ENCODE peak calls at places on chromosomes 3 and 15, in four cellular contexts. One of them, this sample, is unnamed.

GRCh38 chr3:123919353-123919752 is 35.2 kb upstream of the MYLK start:
- DNase-seq in IMR-90: no peak
- DNase-seq in testis: no peak
- DNase-seq in endothelial cell of umbilical vein: no peak
- DNase-seq in this sample: no peak

GRCh38 chr15:99692825-99693224 is 40.4 kb downstream of the LYSMD4 start:
- DNase-seq in IMR-90: no peak
- DNase-seq in testis: no peak
- DNase-seq in endothelial cell of umbilical vein: no peak
- DNase-seq in this sample: no peak

GRCh38 chr15:85100186-85100937 is 118.7 kb downstream of the PDE8A start:
- DNase-seq in IMR-90: peak; percentile 8
- DNase-seq in endothelial cell of umbilical vein: no peak
- DNase-seq in testis: no peak
- DNase-seq in this sample: no peak

GRCh38 chr15:70227122-70227521 is 129.4 kb upstream of the TLE3 start:
- DNase-seq in IMR-90: no peak
- DNase-seq in testis: no peak
- DNase-seq in endothelial cell of umbilical vein: no peak
- DNase-seq in this sample: no peak

GRCh38 chr3:32175607-32176197 is 62.8 kb upstream of the CMTM8 start:
- DNase-seq in testis: peak; percentile 71
- DNase-seq in endothelial cell of umbilical vein: peak; percentile 67
- DNase-seq in IMR-90: peak; percentile 55
- DNase-seq in this sample: peak; percentile 43

GRCh38 chr3:56837196-56837955 is 35.6 kb upstream of the ARHGEF3 start:
- DNase-seq in IMR-90: no peak
- DNase-seq in testis: no peak
- DNase-seq in endothelial cell of umbilical vein: no peak
- DNase-seq in this sample: no peak

GRCh38 chr3:61634678-61635077 is 73.3 kb downstream of the PTPRG start:
- DNase-seq in testis: no peak
- DNase-seq in endothelial cell of umbilical vein: no peak
- DNase-seq in IMR-90: peak; percentile 36
- DNase-seq in this sample: no peak

GRCh38 chr3:152688313-152688712 is 146.6 kb upstream of the P2RY1 start:
- DNase-seq in testis: no peak
- DNase-seq in endothelial cell of umbilical vein: no peak
- DNase-seq in IMR-90: no peak
- DNase-seq in this sample: no peak

GRCh38 chr3:38232701-38233100 is 32.9 kb upstream of the SLC22A13 start:
- DNase-seq in IMR-90: no peak
- DNase-seq in endothelial cell of umbilical vein: no peak
- DNase-seq in testis: no peak
- DNase-seq in this sample: no peak

GRCh38 chr15:90710436-90710835 is 6.7 kb upstream of the BLM start:
- DNase-seq in endothelial cell of umbilical vein: no peak
- DNase-seq in testis: no peak
- DNase-seq in IMR-90: no peak
- DNase-seq in this sample: no peak

GRCh38 chr3:114086356-114086755 is 29.8 kb downstream of the QTRT2 start:
- DNase-seq in IMR-90: no peak
- DNase-seq in endothelial cell of umbilical vein: no peak
- DNase-seq in testis: no peak
- DNase-seq in this sample: no peak

GRCh38 chr3:185646382-185647133 is 60.5 kb downstream of the SENP2 start:
- DNase-seq in IMR-90: no peak
- DNase-seq in testis: no peak
- DNase-seq in endothelial cell of umbilical vein: no peak
- DNase-seq in this sample: no peak

GRCh38 chr15:73127302-73127936 is 75.2 kb downstream of the NEO1 start:
- DNase-seq in IMR-90: peak; percentile 30
- DNase-seq in endothelial cell of umbilical vein: peak; percentile 26
- DNase-seq in testis: peak; percentile 20
- DNase-seq in this sample: no peak

GRCh38 chr15:100771745-100772144 is 107.9 kb upstream of the ALDH1A3 start:
- DNase-seq in testis: peak; percentile 75
- DNase-seq in IMR-90: no peak
- DNase-seq in endothelial cell of umbilical vein: no peak
- DNase-seq in this sample: peak; percentile 16

GRCh38 chr3:37601832-37602231 is 259.8 kb upstream of the CTDSPL start:
- DNase-seq in endothelial cell of umbilical vein: no peak
- DNase-seq in testis: no peak
- DNase-seq in IMR-90: no peak
- DNase-seq in this sample: no peak

GRCh38 chr3:27323087-27323570 is 46.1 kb downstream of the NEK10 start:
- DNase-seq in IMR-90: no peak
- DNase-seq in endothelial cell of umbilical vein: no peak
- DNase-seq in testis: no peak
- DNase-seq in this sample: no peak

GRCh38 chr3:30193625-30194044 is 412.8 kb upstream of the TGFBR2 start:
- DNase-seq in IMR-90: no peak
- DNase-seq in testis: no peak
- DNase-seq in endothelial cell of umbilical vein: no peak
- DNase-seq in this sample: no peak

GRCh38 chr3:12336099-12336498 is 47.2 kb downstream of the PPARG start:
- DNase-seq in IMR-90: no peak
- DNase-seq in testis: no peak
- DNase-seq in endothelial cell of umbilical vein: no peak
- DNase-seq in this sample: no peak

GRCh38 chr3:170171563-170171962 is 10.0 kb downstream of the PHC3 start:
- DNase-seq in endothelial cell of umbilical vein: no peak
- DNase-seq in testis: no peak
- DNase-seq in IMR-90: no peak
- DNase-seq in this sample: no peak

GRCh38 chr3:38029400-38030125 is at the start of gene PLCD1:
- DNase-seq in testis: peak; percentile 88
- DNase-seq in endothelial cell of umbilical vein: peak; percentile 43
- DNase-seq in IMR-90: no peak
- DNase-seq in this sample: peak; percentile 97

GRCh38 chr15:92930776-92931175 is 30.7 kb downstream of the CHD2 start:
- DNase-seq in testis: no peak
- DNase-seq in endothelial cell of umbilical vein: no peak
- DNase-seq in IMR-90: peak; percentile 93
- DNase-seq in this sample: no peak

GRCh38 chr3:141266186-141266585 is 34.6 kb downstream of the PXYLP1 start:
- DNase-seq in endothelial cell of umbilical vein: no peak
- DNase-seq in IMR-90: no peak
- DNase-seq in testis: no peak
- DNase-seq in this sample: peak; percentile 70

GRCh38 chr3:79038057-79038456 is 729.7 kb downstream of the ROBO1 start:
- DNase-seq in testis: no peak
- DNase-seq in endothelial cell of umbilical vein: no peak
- DNase-seq in IMR-90: peak; percentile 26
- DNase-seq in this sample: no peak

GRCh38 chr3:139564290-139564861 is 24.8 kb upstream of the RBP1 start:
- DNase-seq in testis: peak; percentile 24
- DNase-seq in IMR-90: no peak
- DNase-seq in endothelial cell of umbilical vein: no peak
- DNase-seq in this sample: no peak

GRCh38 chr15:65653341-65653740 is 31.6 kb downstream of the SLC24A1 start:
- DNase-seq in testis: no peak
- DNase-seq in IMR-90: peak; percentile 64
- DNase-seq in endothelial cell of umbilical vein: peak; percentile 29
- DNase-seq in this sample: no peak

GRCh38 chr15:93238641-93239040 is 149.6 kb upstream of the RGMA start:
- DNase-seq in testis: peak; percentile 8
- DNase-seq in endothelial cell of umbilical vein: no peak
- DNase-seq in IMR-90: no peak
- DNase-seq in this sample: peak; percentile 39

GRCh38 chr3:159378391-159378790 is 576.5 kb downstream of the MFSD1 start:
- DNase-seq in endothelial cell of umbilical vein: no peak
- DNase-seq in IMR-90: no peak
- DNase-seq in testis: no peak
- DNase-seq in this sample: no peak

GRCh38 chr3:141289228-141289772 is 57.7 kb downstream of the PXYLP1 start:
- DNase-seq in endothelial cell of umbilical vein: no peak
- DNase-seq in testis: no peak
- DNase-seq in IMR-90: no peak
- DNase-seq in this sample: no peak

GRCh38 chr3:88742066-88742465 is 365.4 kb upstream of the EPHA3 start:
- DNase-seq in testis: no peak
- DNase-seq in IMR-90: no peak
- DNase-seq in endothelial cell of umbilical vein: no peak
- DNase-seq in this sample: no peak

GRCh38 chr15:64905119-64905831 is 6.4 kb upstream of the ANKDD1A start:
- DNase-seq in endothelial cell of umbilical vein: peak; percentile 79
- DNase-seq in IMR-90: peak; percentile 60
- DNase-seq in testis: peak; percentile 70
- DNase-seq in this sample: peak; percentile 43

GRCh38 chr15:40239671-40240618 is 1.1 kb downstream of the PAK6 start:
- DNase-seq in endothelial cell of umbilical vein: no peak
- DNase-seq in testis: no peak
- DNase-seq in IMR-90: no peak
- DNase-seq in this sample: no peak

GRCh38 chr3:14152233-14152962 is 26.0 kb downstream of the XPC start:
- DNase-seq in endothelial cell of umbilical vein: no peak
- DNase-seq in testis: peak; percentile 10
- DNase-seq in IMR-90: no peak
- DNase-seq in this sample: no peak

GRCh38 chr3:45509038-45509767 is 85.3 kb upstream of the LIMD1 start:
- DNase-seq in testis: no peak
- DNase-seq in IMR-90: peak; percentile 99
- DNase-seq in endothelial cell of umbilical vein: no peak
- DNase-seq in this sample: no peak

GRCh38 chr3:140186421-140186920 is 251.5 kb downstream of the CLSTN2 start:
- DNase-seq in testis: peak; percentile 45
- DNase-seq in IMR-90: peak; percentile 50
- DNase-seq in endothelial cell of umbilical vein: no peak
- DNase-seq in this sample: no peak

DNA sequence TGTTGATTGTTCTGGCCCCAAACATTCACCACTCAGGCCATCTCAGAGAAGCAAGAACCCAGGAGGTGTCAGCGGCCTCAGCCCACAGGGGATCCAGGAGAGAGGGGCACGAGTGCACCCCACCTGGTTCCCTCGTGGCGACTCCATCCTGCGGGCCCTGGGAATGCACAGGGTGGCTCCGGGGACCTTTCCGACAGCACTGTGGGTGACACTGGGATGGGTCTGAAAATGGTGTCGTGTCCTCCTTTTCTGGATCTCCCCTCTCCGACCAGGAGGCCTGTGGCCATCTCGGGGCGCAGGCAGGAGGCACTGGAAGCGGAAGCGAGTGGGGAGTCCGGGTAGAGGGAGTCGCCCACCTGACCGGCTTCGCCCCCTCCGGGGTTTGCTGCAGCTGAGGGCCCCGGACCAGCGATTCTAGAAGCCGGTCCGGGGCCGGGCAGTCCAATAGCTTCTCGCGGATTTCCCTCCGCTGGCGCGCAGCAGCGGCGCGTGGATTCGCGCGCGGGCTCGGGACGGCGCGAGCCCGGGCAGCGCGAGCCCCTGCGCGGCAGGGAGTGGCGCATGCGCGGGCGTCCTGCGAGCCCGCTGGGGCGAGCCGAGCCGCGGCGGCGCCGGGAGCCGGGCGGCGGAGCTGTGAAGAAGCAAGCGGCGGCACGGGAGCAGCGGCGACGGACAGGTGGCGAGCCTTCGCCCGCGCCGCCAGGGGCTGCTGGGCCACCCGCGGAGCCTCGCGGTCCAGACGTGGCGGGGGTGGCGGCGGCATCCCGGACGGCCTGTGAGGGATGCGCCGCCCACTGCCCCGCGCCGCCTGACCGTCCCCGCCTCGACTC is at the start of gene DOCK3:
- DNase-seq in endothelial cell of umbilical vein: peak; percentile 59
- DNase-seq in IMR-90: peak; percentile 36
- DNase-seq in testis: peak; percentile 58
- DNase-seq in this sample: no peak
- TF ChIP-seq POLR2A in endothelial cell of umbilical vein: no peak
- TF ChIP-seq POLR2A in IMR-90: no peak
- TF ChIP-seq POLR2A in testis: no peak
- TF ChIP-seq POLR2A in this sample: no peak

GRCh38 chr3:50617911-50618481 is 1.0 kb downstream of the MAPKAPK3 start:
- DNase-seq in IMR-90: no peak
- DNase-seq in testis: no peak
- DNase-seq in endothelial cell of umbilical vein: no peak
- DNase-seq in this sample: no peak

GRCh38 chr3:50615190-50615589 is 1.8 kb upstream of the MAPKAPK3 start:
- DNase-seq in endothelial cell of umbilical vein: no peak
- DNase-seq in IMR-90: no peak
- DNase-seq in testis: no peak
- DNase-seq in this sample: no peak

GRCh38 chr3:50616770-50617095 is 218 bp upstream of the MAPKAPK3 start:
- DNase-seq in IMR-90: peak; percentile 82
- DNase-seq in testis: peak; percentile 93
- DNase-seq in endothelial cell of umbilical vein: peak; percentile 84
- DNase-seq in this sample: peak; percentile 93

GRCh38 chr3:50616003-50616769 is 765 bp upstream of the MAPKAPK3 start:
- DNase-seq in testis: peak; percentile 90
- DNase-seq in IMR-90: peak; percentile 79
- DNase-seq in endothelial cell of umbilical vein: peak; percentile 77
- DNase-seq in this sample: peak; percentile 97

DNA sequence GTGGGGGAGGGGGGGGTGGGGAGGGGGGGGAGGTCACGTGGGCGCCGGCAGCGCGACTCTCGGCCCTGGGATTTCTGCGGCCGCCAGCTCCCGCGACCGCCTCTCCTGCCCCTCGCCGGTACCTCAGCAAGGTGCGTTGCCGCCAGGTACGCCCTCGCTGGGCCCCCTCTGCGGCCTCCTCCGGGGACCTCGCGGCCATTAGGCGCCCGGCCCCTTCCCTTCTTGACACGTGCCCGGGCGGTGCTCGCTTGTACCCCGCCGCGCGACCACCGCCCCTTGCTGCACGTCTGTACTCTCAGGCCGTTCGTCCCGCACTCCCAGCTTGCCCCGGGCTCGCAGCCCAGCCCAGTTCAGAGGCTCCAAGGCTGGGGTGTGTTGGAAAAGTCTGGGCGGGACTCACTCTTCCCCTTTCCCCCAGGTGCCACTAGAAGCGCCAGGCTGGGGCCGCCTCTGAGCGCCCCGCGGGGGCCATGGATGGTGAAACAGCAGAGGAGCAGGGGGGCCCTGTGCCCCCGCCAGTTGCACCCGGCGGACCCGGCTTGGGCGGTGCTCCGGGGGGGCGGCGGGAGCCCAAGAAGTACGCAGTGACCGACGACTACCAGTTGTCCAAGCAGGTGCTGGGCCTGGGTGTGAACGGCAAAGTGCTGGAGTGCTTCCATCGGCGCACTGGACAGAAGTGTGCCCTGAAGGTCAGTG is at the start of gene MAPKAPK3:
- DNase-seq in testis: peak; percentile 27
- DNase-seq in endothelial cell of umbilical vein: peak; percentile 27
- DNase-seq in IMR-90: no peak
- DNase-seq in this sample: no peak
- TF ChIP-seq POLR2A in testis: no peak
- TF ChIP-seq POLR2A in endothelial cell of umbilical vein: peak; percentile 26
- TF ChIP-seq POLR2A in IMR-90: no peak
- TF ChIP-seq POLR2A in this sample: no peak

GRCh38 chr3:171417813-171418212 is 42.4 kb downstream of the TNIK start:
- DNase-seq in endothelial cell of umbilical vein: peak; percentile 87
- DNase-seq in testis: no peak
- DNase-seq in IMR-90: peak; percentile 93
- DNase-seq in this sample: no peak
- TF ChIP-seq POLR2A in endothelial cell of umbilical vein: no peak
- TF ChIP-seq POLR2A in testis: no peak
- TF ChIP-seq POLR2A in IMR-90: no peak
- TF ChIP-seq POLR2A in this sample: no peak

GRCh38 chr15:95911570-95912279 is 418.8 kb upstream of the NR2F2 start:
- DNase-seq in endothelial cell of umbilical vein: no peak
- DNase-seq in testis: no peak
- DNase-seq in IMR-90: no peak
- DNase-seq in this sample: no peak
- TF ChIP-seq POLR2A in endothelial cell of umbilical vein: no peak
- TF ChIP-seq POLR2A in testis: no peak
- TF ChIP-seq POLR2A in IMR-90: no peak
- TF ChIP-seq POLR2A in this sample: no peak

This sample was measured in lower leg skin.